ENCODE peak calls at places on chromosomes 2 and 18, in nine cellular contexts. I, U, R, Z, D, P, J, X and K are unnamed samples.

GRCh38 chr2:104658149-104658839 is 195.6 kb upstream of the POU3F3 start:
- DNase-seq in I (no peak), U (no peak), R (peak; percentile 48), Z (no peak), D (no peak), P (peak; percentile 64), J (no peak), X (no peak), K (peak; percentile 37)

GRCh38 chr2:144331652-144332355 is 188.1 kb downstream of the ZEB2 start:
- DNase-seq in I (no peak), U (peak; percentile 20), R (peak; percentile 70), Z (no peak), D (no peak), P (no peak), J (no peak), X (no peak), K (no peak)

GRCh38 chr2:3204031-3204430 is 173.6 kb downstream of the EIPR1 start:
- DNase-seq in I (no peak), U (no peak), R (no peak), Z (no peak), D (no peak), P (no peak), J (no peak), X (no peak), K (no peak)

GRCh38 chr2:190267302-190267701 is 52.3 kb downstream of the HIBCH start:
- DNase-seq in I (no peak), U (no peak), R (no peak), Z (no peak), D (peak; percentile 13), P (no peak), J (no peak), X (no peak), K (peak; percentile 81)

GRCh38 chr18:58189008-58189407 is 145.0 kb downstream of the NEDD4L start:
- DNase-seq in I (no peak), U (no peak), R (no peak), Z (no peak), D (no peak), P (no peak), J (no peak), X (no peak), K (no peak)

GRCh38 chr18:41940506-41941215 is 14.4 kb upstream of the PIK3C3 start:
- DNase-seq in I (no peak), U (no peak), R (no peak), Z (no peak), D (peak; percentile 81), P (no peak), J (no peak), X (no peak), K (peak; percentile 97)

GRCh38 chr2:43472527-43473194 is 123.2 kb downstream of the THADA start:
- DNase-seq in I (no peak), U (no peak), R (no peak), Z (peak; percentile 17), D (no peak), P (no peak), J (no peak), X (no peak), K (peak; percentile 39)

GRCh38 chr2:150271952-150272351 is 215.5 kb downstream of the RND3 start:
- DNase-seq in I (no peak), U (no peak), R (no peak), Z (no peak), D (peak; percentile 64), P (no peak), J (no peak), X (no peak), K (peak; percentile 79)

GRCh38 chr2:196987654-196988364 is 61.3 kb upstream of the PGAP1 start:
- DNase-seq in I (peak; percentile 74), U (no peak), R (peak; percentile 61), Z (peak; percentile 78), D (peak; percentile 87), P (no peak), J (peak; percentile 93), X (peak; percentile 42), K (peak; percentile 98)

GRCh38 chr2:11123856-11124759 is 31.2 kb upstream of the SLC66A3 start:
- DNase-seq in I (peak; percentile 91), U (peak; percentile 57), R (no peak), Z (peak; percentile 91), D (peak; percentile 73), P (peak; percentile 85), J (no peak), X (peak; percentile 61), K (peak; percentile 73)

GRCh38 chr2:20148841-20149702 is 75.9 kb downstream of the SDC1 start:
- DNase-seq in I (no peak), U (no peak), R (no peak), Z (no peak), D (peak; percentile 91), P (no peak), J (peak; percentile 25), X (no peak), K (peak; percentile 28)

GRCh38 chr2:203751886-203752285 is 45.4 kb downstream of the CD28 start:
- DNase-seq in I (no peak), U (no peak), R (no peak), Z (no peak), D (no peak), P (no peak), J (no peak), X (no peak), K (no peak)

GRCh38 chr2:210224660-210225460 is at the start of gene ACADL:
- DNase-seq in I (no peak), U (no peak), R (peak; percentile 72), Z (peak; percentile 44), D (peak; percentile 50), P (peak; percentile 78), J (no peak), X (no peak), K (peak; percentile 69)

GRCh38 chr2:175062787-175063585 is 57.8 kb upstream of the CHN1 start:
- DNase-seq in I (no peak), U (no peak), R (no peak), Z (no peak), D (no peak), P (no peak), J (no peak), X (no peak), K (no peak)